ENCODE peak calls at places on chromosomes 12 and 14, in seven cellular contexts. One of them, this sample, is unnamed. For H3K4me1, the result is how much of the 10 kb centered on the place peaks cover.

GRCh38 chr12:116144384-116144783 is 133.1 kb downstream of the MED13L start:
- DNase-seq in esophagus squamous epithelium: no peak
- DNase-seq in Peyer's patch: no peak
- DNase-seq in upper lobe of right lung: no peak
- DNase-seq in cardiac muscle cell: no peak
- DNase-seq in tibial nerve: no peak
- DNase-seq in CD8-positive, alpha-beta T cell: no peak
- DNase-seq in this sample: no peak

GRCh38 chr14:89185919-89186849 is 230.8 kb downstream of the FOXN3 start:
- DNase-seq in esophagus squamous epithelium: no peak
- DNase-seq in Peyer's patch: peak
- DNase-seq in upper lobe of right lung: no peak
- DNase-seq in cardiac muscle cell: peak
- DNase-seq in tibial nerve: no peak
- DNase-seq in CD8-positive, alpha-beta T cell: no peak
- DNase-seq in this sample: peak

GRCh38 chr14:22003471-22003870 is 329.9 kb upstream of the OR4E1 start:
- DNase-seq in esophagus squamous epithelium: no peak
- DNase-seq in Peyer's patch: no peak
- DNase-seq in upper lobe of right lung: no peak
- DNase-seq in cardiac muscle cell: no peak
- DNase-seq in tibial nerve: no peak
- DNase-seq in CD8-positive, alpha-beta T cell: peak
- DNase-seq in this sample: no peak

GRCh38 chr12:18246057-18246456 is 15.3 kb upstream of the PIK3C2G start:
- DNase-seq in esophagus squamous epithelium: no peak
- DNase-seq in Peyer's patch: no peak
- DNase-seq in upper lobe of right lung: no peak
- DNase-seq in cardiac muscle cell: no peak
- DNase-seq in tibial nerve: no peak
- DNase-seq in CD8-positive, alpha-beta T cell: no peak
- DNase-seq in this sample: no peak

GRCh38 chr12:27751386-27752047 is 28.5 kb upstream of the KLHL42 start:
- DNase-seq in esophagus squamous epithelium: no peak
- DNase-seq in Peyer's patch: peak
- DNase-seq in upper lobe of right lung: no peak
- DNase-seq in cardiac muscle cell: no peak
- DNase-seq in tibial nerve: no peak
- DNase-seq in CD8-positive, alpha-beta T cell: peak
- DNase-seq in this sample: peak

GRCh38 chr14:106094654-106095189 is 568.3 kb downstream of the TMEM121 start:
- DNase-seq in esophagus squamous epithelium: no peak
- DNase-seq in Peyer's patch: no peak
- DNase-seq in upper lobe of right lung: no peak
- DNase-seq in cardiac muscle cell: no peak
- DNase-seq in tibial nerve: no peak
- DNase-seq in CD8-positive, alpha-beta T cell: no peak
- DNase-seq in this sample: peak

GRCh38 chr12:10590976-10591375 is 22.4 kb downstream of the MAGOHB start:
- DNase-seq in esophagus squamous epithelium: no peak
- DNase-seq in Peyer's patch: no peak
- DNase-seq in upper lobe of right lung: no peak
- DNase-seq in cardiac muscle cell: no peak
- DNase-seq in tibial nerve: no peak
- DNase-seq in CD8-positive, alpha-beta T cell: no peak
- DNase-seq in this sample: no peak

GRCh38 chr14:88233915-88234314 is 89.2 kb downstream of the KCNK10 start:
- DNase-seq in esophagus squamous epithelium: no peak
- DNase-seq in Peyer's patch: no peak
- DNase-seq in upper lobe of right lung: no peak
- DNase-seq in cardiac muscle cell: peak
- DNase-seq in tibial nerve: no peak
- DNase-seq in CD8-positive, alpha-beta T cell: no peak
- DNase-seq in this sample: peak

GRCh38 chr14:101980251-101980650 is 15.9 kb downstream of the DYNC1H1 start:
- DNase-seq in esophagus squamous epithelium: no peak
- DNase-seq in Peyer's patch: no peak
- DNase-seq in upper lobe of right lung: no peak
- DNase-seq in cardiac muscle cell: no peak
- DNase-seq in tibial nerve: no peak
- DNase-seq in CD8-positive, alpha-beta T cell: no peak
- DNase-seq in this sample: no peak
- H3K27ac ChIP-seq in esophagus squamous epithelium: peak
- H3K27ac ChIP-seq in Peyer's patch: no peak
- H3K27ac ChIP-seq in upper lobe of right lung: no peak
- H3K27ac ChIP-seq in cardiac muscle cell: no peak
- H3K27ac ChIP-seq in tibial nerve: no peak
- H3K27ac ChIP-seq in CD8-positive, alpha-beta T cell: no peak
- H3K27ac ChIP-seq in this sample: no peak

GRCh38 chr12:66197413-66198055 is 8.5 kb downstream of the IRAK3 start:
- DNase-seq in esophagus squamous epithelium: no peak
- DNase-seq in Peyer's patch: no peak
- DNase-seq in upper lobe of right lung: no peak
- DNase-seq in cardiac muscle cell: peak
- DNase-seq in tibial nerve: no peak
- DNase-seq in CD8-positive, alpha-beta T cell: no peak
- DNase-seq in this sample: no peak

GRCh38 chr12:66194122-66194521 is 5.1 kb downstream of the IRAK3 start:
- DNase-seq in esophagus squamous epithelium: no peak
- DNase-seq in Peyer's patch: no peak
- DNase-seq in upper lobe of right lung: no peak
- DNase-seq in cardiac muscle cell: no peak
- DNase-seq in tibial nerve: no peak
- DNase-seq in CD8-positive, alpha-beta T cell: no peak
- DNase-seq in this sample: no peak

GRCh38 chr12:66196806-66197205 is 7.8 kb downstream of the IRAK3 start:
- DNase-seq in esophagus squamous epithelium: no peak
- DNase-seq in Peyer's patch: no peak
- DNase-seq in upper lobe of right lung: no peak
- DNase-seq in cardiac muscle cell: peak
- DNase-seq in tibial nerve: no peak
- DNase-seq in CD8-positive, alpha-beta T cell: no peak
- DNase-seq in this sample: no peak

GRCh38 chr12:66191547-66192126 is 2.6 kb downstream of the IRAK3 start:
- DNase-seq in esophagus squamous epithelium: no peak
- DNase-seq in Peyer's patch: no peak
- DNase-seq in upper lobe of right lung: no peak
- DNase-seq in cardiac muscle cell: no peak
- DNase-seq in tibial nerve: no peak
- DNase-seq in CD8-positive, alpha-beta T cell: no peak
- DNase-seq in this sample: no peak

DNA sequence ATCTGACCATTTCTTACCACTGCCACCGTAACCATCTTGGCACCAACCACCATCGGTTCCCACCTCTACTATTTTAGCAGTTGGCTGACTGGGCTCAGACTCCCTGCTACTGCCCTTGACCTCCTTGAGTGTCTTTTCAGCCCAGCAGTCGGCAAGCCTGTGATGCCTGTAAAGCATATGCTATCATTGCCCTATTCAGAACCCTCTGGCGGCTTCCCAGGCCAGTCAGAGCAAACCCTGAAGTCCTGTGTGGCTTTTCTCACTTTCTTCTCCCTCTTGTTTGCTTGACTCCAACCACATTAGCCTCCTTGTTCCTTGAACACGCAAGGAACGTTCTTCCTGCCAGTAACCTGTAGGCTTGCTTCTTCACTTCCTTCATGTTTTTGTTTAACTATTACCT is 6.2 kb downstream of the IRAK3 start:
- DNase-seq in esophagus squamous epithelium: no peak
- DNase-seq in Peyer's patch: no peak
- DNase-seq in upper lobe of right lung: no peak
- DNase-seq in cardiac muscle cell: no peak
- DNase-seq in tibial nerve: no peak
- DNase-seq in CD8-positive, alpha-beta T cell: no peak
- DNase-seq in this sample: no peak
- H3K4me1 ChIP-seq in esophagus squamous epithelium: under half
- H3K4me1 ChIP-seq in Peyer's patch: under half
- H3K4me1 ChIP-seq in upper lobe of right lung: half or more
- H3K4me1 ChIP-seq in cardiac muscle cell: under half
- H3K4me1 ChIP-seq in tibial nerve: under half
- H3K4me1 ChIP-seq in CD8-positive, alpha-beta T cell: under half
- H3K4me1 ChIP-seq in this sample: under half

GRCh38 chr12:25018146-25018545 is 69.2 kb upstream of the BCAT1 start:
- DNase-seq in esophagus squamous epithelium: no peak
- DNase-seq in Peyer's patch: no peak
- DNase-seq in upper lobe of right lung: no peak
- DNase-seq in cardiac muscle cell: no peak
- DNase-seq in tibial nerve: no peak
- DNase-seq in CD8-positive, alpha-beta T cell: no peak
- DNase-seq in this sample: no peak
- H3K27ac ChIP-seq in esophagus squamous epithelium: no peak
- H3K27ac ChIP-seq in Peyer's patch: no peak
- H3K27ac ChIP-seq in upper lobe of right lung: no peak
- H3K27ac ChIP-seq in cardiac muscle cell: no peak
- H3K27ac ChIP-seq in tibial nerve: no peak
- H3K27ac ChIP-seq in CD8-positive, alpha-beta T cell: no peak
- H3K27ac ChIP-seq in this sample: no peak

DNA sequence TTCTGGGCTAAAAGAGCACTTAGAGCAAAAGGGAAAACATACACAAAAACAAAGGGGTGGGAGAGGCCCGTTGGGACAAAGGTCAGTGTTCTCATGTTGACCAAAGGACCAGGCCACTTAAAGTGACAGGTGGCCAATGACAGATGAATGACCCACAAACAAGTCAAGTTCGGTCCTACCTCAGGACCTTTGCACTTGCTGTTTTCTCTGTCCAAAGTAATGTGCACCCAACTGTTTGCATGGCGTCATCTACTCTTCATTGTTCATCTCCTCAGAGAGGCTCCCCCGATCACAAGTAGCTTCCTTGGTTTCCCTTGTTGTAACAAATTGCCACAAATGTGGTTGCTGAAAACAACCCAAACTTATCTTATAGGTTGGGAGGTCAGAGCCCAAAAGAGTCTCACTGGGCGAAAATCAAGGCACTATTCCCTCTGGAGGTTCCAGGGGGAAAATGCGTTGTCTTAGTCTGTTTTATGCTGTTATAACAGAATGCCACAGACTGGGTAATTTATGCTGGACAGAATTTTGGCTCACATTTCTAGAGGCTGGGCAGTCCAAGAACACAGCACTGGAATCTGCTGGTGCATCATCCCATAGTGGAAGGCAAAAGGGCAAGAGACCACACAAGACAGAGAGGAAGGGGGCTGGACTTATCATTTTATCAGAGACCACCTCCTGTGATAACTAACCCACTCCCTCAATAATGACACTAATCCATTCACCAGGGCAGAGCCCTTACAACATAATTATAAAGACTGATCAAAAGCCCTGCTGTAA is 23.9 kb downstream of the CLMN start:
- DNase-seq in esophagus squamous epithelium: no peak
- DNase-seq in Peyer's patch: no peak
- DNase-seq in upper lobe of right lung: no peak
- DNase-seq in cardiac muscle cell: no peak
- DNase-seq in tibial nerve: no peak
- DNase-seq in CD8-positive, alpha-beta T cell: no peak
- DNase-seq in this sample: no peak
- H3K4me1 ChIP-seq in esophagus squamous epithelium: under half
- H3K4me1 ChIP-seq in Peyer's patch: under half
- H3K4me1 ChIP-seq in upper lobe of right lung: under half
- H3K4me1 ChIP-seq in cardiac muscle cell: under half
- H3K4me1 ChIP-seq in tibial nerve: under half
- H3K4me1 ChIP-seq in CD8-positive, alpha-beta T cell: under half
- H3K4me1 ChIP-seq in this sample: under half

GRCh38 chr12:31588976-31589375 is 2.0 kb downstream of the DENND5B start:
- DNase-seq in esophagus squamous epithelium: no peak
- DNase-seq in Peyer's patch: no peak
- DNase-seq in upper lobe of right lung: no peak
- DNase-seq in cardiac muscle cell: no peak
- DNase-seq in tibial nerve: no peak
- DNase-seq in CD8-positive, alpha-beta T cell: no peak
- DNase-seq in this sample: peak

GRCh38 chr12:31589896-31590729 is 823 bp downstream of the DENND5B start:
- DNase-seq in esophagus squamous epithelium: no peak
- DNase-seq in Peyer's patch: peak
- DNase-seq in upper lobe of right lung: peak
- DNase-seq in cardiac muscle cell: peak
- DNase-seq in tibial nerve: peak
- DNase-seq in CD8-positive, alpha-beta T cell: peak
- DNase-seq in this sample: peak

GRCh38 chr12:31590730-31591307 is at the start of gene DENND5B:
- DNase-seq in esophagus squamous epithelium: no peak
- DNase-seq in Peyer's patch: peak
- DNase-seq in upper lobe of right lung: peak
- DNase-seq in cardiac muscle cell: peak
- DNase-seq in tibial nerve: peak
- DNase-seq in CD8-positive, alpha-beta T cell: peak
- DNase-seq in this sample: peak

GRCh38 chr12:31591308-31591901 is 469 bp upstream of the DENND5B start:
- DNase-seq in esophagus squamous epithelium: no peak
- DNase-seq in Peyer's patch: peak
- DNase-seq in upper lobe of right lung: no peak
- DNase-seq in cardiac muscle cell: peak
- DNase-seq in tibial nerve: no peak
- DNase-seq in CD8-positive, alpha-beta T cell: no peak
- DNase-seq in this sample: peak

GRCh38 chr12:31589582-31589895 is 1.4 kb downstream of the DENND5B start:
- DNase-seq in esophagus squamous epithelium: no peak
- DNase-seq in Peyer's patch: no peak
- DNase-seq in upper lobe of right lung: peak
- DNase-seq in cardiac muscle cell: no peak
- DNase-seq in tibial nerve: no peak
- DNase-seq in CD8-positive, alpha-beta T cell: no peak
- DNase-seq in this sample: no peak
- H3K27ac ChIP-seq in esophagus squamous epithelium: peak
- H3K27ac ChIP-seq in Peyer's patch: peak
- H3K27ac ChIP-seq in upper lobe of right lung: peak
- H3K27ac ChIP-seq in cardiac muscle cell: peak
- H3K27ac ChIP-seq in tibial nerve: peak
- H3K27ac ChIP-seq in CD8-positive, alpha-beta T cell: no peak
- H3K27ac ChIP-seq in this sample: peak

DNA sequence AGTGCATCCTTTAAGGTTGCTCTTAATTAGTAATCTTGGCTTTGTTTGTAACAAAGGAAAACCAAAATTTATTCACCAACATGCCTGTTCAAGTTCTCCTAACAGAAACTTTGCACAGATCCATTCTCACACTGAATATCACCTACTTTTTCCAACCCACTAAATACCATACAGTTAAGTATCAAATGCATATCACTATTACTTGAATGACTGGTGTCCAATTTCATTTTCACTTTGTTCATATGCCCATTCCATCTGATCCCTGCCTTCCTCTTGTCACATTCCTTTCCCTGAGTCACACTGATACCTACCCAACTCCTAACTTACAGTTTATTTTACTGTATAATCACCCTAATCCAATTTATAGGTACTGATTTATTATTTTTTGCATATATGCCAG is 286.4 kb downstream of the NELL2 start:
- DNase-seq in esophagus squamous epithelium: no peak
- DNase-seq in Peyer's patch: no peak
- DNase-seq in upper lobe of right lung: no peak
- DNase-seq in cardiac muscle cell: no peak
- DNase-seq in tibial nerve: no peak
- DNase-seq in CD8-positive, alpha-beta T cell: no peak
- DNase-seq in this sample: no peak
- H3K4me1 ChIP-seq in esophagus squamous epithelium: under half
- H3K4me1 ChIP-seq in Peyer's patch: under half
- H3K4me1 ChIP-seq in upper lobe of right lung: under half
- H3K4me1 ChIP-seq in cardiac muscle cell: under half
- H3K4me1 ChIP-seq in tibial nerve: under half
- H3K4me1 ChIP-seq in CD8-positive, alpha-beta T cell: under half
- H3K4me1 ChIP-seq in this sample: under half

DNA sequence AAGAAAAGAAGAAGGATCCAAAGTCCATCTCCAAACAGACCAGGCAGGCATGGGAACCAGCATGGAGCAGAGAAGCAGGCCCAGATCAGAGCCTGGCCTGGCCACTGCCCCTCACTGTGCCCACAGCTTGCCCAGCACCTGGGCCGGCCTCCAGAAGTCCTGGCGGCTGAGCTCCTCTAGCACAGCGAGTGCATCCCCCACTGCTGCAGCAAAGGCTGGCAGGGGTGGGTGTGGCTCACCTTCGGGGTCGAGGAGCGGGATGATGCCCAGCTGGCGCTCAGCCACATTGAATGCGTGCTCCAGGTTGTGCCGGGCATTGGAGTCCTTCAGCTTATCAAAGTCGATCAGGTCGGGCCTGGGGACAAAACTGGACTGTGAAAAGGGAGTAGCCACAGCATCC is 78.7 kb downstream of the SPTB start:
- DNase-seq in esophagus squamous epithelium: no peak
- DNase-seq in Peyer's patch: no peak
- DNase-seq in upper lobe of right lung: no peak
- DNase-seq in cardiac muscle cell: no peak
- DNase-seq in tibial nerve: no peak
- DNase-seq in CD8-positive, alpha-beta T cell: no peak
- DNase-seq in this sample: no peak
- H3K27ac ChIP-seq in esophagus squamous epithelium: no peak
- H3K27ac ChIP-seq in Peyer's patch: no peak
- H3K27ac ChIP-seq in upper lobe of right lung: no peak
- H3K27ac ChIP-seq in cardiac muscle cell: no peak
- H3K27ac ChIP-seq in tibial nerve: no peak
- H3K27ac ChIP-seq in CD8-positive, alpha-beta T cell: no peak
- H3K27ac ChIP-seq in this sample: no peak